ENCODE peak calls at places on chromosomes 13 and 19, in five cellular contexts. H is mucosa of descending colon, N is BE2C, M is GM13977, C is A549. V is an unnamed sample.

GRCh38 chr19:14028901-14029300 is 953 bp downstream of the RLN3 start:
- DNase-seq in H (no peak), N (no peak), M (no peak), C (no peak), V (peak)

GRCh38 chr19:30255783-30256509 is 116.2 kb upstream of the ZNF536 start:
- DNase-seq in H (no peak), N (peak), M (no peak), C (no peak), V (no peak)

GRCh38 chr13:65339236-65339635 is 1890.9 kb downstream of the PCDH9 start:
- DNase-seq in H (no peak), N (no peak), M (no peak), C (no peak), V (no peak)

GRCh38 chr13:75197803-75198202 is 284.2 kb downstream of the TBC1D4 start:
- DNase-seq in H (no peak), N (no peak), M (no peak), C (no peak), V (no peak)

GRCh38 chr13:107864543-107865460 is 350.5 kb downstream of the LIG4 start:
- DNase-seq in H (peak), N (no peak), M (peak), C (no peak), V (peak)

GRCh38 chr19:34134190-34135032 is 37.9 kb upstream of the LSM14A start:
- DNase-seq in H (peak), N (peak), M (peak), C (peak), V (peak)

GRCh38 chr13:82654851-82655517 is 1227.3 kb downstream of the SLITRK1 start:
- DNase-seq in H (peak), N (no peak), M (no peak), C (no peak), V (no peak)

GRCh38 chr19:3062165-3063105 is at the start of gene TLE5:
- DNase-seq in H (peak), N (peak), M (peak), C (no peak), V (peak)

GRCh38 chr19:13881692-13882418 is 4.9 kb downstream of the NANOS3 start:
- DNase-seq in H (peak), N (no peak), M (peak), C (no peak), V (peak)

GRCh38 chr19:10113964-10114650 is 2.6 kb downstream of the P2RY11 start:
- DNase-seq in H (no peak), N (peak), M (no peak), C (no peak), V (no peak)

GRCh38 chr19:49890349-49891311 is 6.1 kb downstream of the IL4I1 start:
- DNase-seq in H (peak), N (peak), M (peak), C (peak), V (peak)

GRCh38 chr13:42367836-42368235 is 95.9 kb downstream of the AKAP11 start:
- DNase-seq in H (no peak), N (no peak), M (no peak), C (no peak), V (no peak)

GRCh38 chr13:29883941-29884518 is 33.6 kb upstream of the UBL3 start:
- DNase-seq in H (no peak), N (no peak), M (no peak), C (no peak), V (no peak)

GRCh38 chr13:114148521-114148855 is 16.1 kb upstream of the RASA3 start:
- DNase-seq in H (peak), N (no peak), M (peak), C (no peak), V (peak)

GRCh38 chr19:36771275-36772231 is 1.1 kb downstream of the ZNF850 start:
- DNase-seq in H (peak), N (peak), M (peak), C (no peak), V (peak)

GRCh38 chr13:90806905-90807304 is 540.6 kb upstream of the MIR17HG start:
- DNase-seq in H (no peak), N (no peak), M (no peak), C (no peak), V (no peak)

GRCh38 chr19:3403489-3404323 is 37.3 kb downstream of the NFIC start:
- DNase-seq in H (peak), N (no peak), M (no peak), C (no peak), V (no peak)

GRCh38 chr19:12656899-12657571 is 9.5 kb downstream of the MAN2B1 start:
- DNase-seq in H (no peak), N (no peak), M (peak), C (no peak), V (no peak)

GRCh38 chr19:35154535-35155406 is at the start of gene FXYD5:
- DNase-seq in H (peak), N (no peak), M (peak), C (peak), V (peak)

GRCh38 chr13:33017410-33017929 is 1.2 kb downstream of the KL start:
- DNase-seq in H (peak), N (no peak), M (peak), C (peak), V (peak)

GRCh38 chr19:56113071-56113632 is 7.9 kb downstream of the ZNF787 start:
- DNase-seq in H (no peak), N (no peak), M (no peak), C (no peak), V (no peak)

GRCh38 chr13:103081435-103081834 is 15.2 kb upstream of the SLC10A2 start:
- DNase-seq in H (no peak), N (no peak), M (no peak), C (no peak), V (no peak)

GRCh38 chr13:34970961-34971360 is 28.9 kb downstream of the NBEA start:
- DNase-seq in H (no peak), N (no peak), M (no peak), C (no peak), V (no peak)

GRCh38 chr19:53870485-53870844 is 2.8 kb downstream of the MYADM start:
- DNase-seq in H (peak), N (no peak), M (peak), C (no peak), V (no peak)

GRCh38 chr19:45716314-45717130 is 14.2 kb downstream of the FBXO46 start:
- DNase-seq in H (peak), N (no peak), M (no peak), C (peak), V (no peak)

GRCh38 chr13:112064222-112064621 is 2.7 kb upstream of the SOX1 start:
- DNase-seq in H (no peak), N (no peak), M (no peak), C (no peak), V (no peak)

GRCh38 chr19:21610787-21611186 is 105.4 kb downstream of the ZNF429 start:
- DNase-seq in H (no peak), N (no peak), M (no peak), C (no peak), V (no peak)

GRCh38 chr19:44904426-44904994 is 1.1 kb upstream of the APOE start:
- DNase-seq in H (no peak), N (no peak), M (peak), C (no peak), V (no peak)

GRCh38 chr19:1222394-1222793 is 15.4 kb downstream of the CBARP start:
- DNase-seq in H (no peak), N (no peak), M (no peak), C (no peak), V (no peak)
- TF ChIP-seq CTCF in H (no peak), N (peak), M (no peak), C (no peak), V (no peak)

GRCh38 chr13:22447132-22447886 is 733.5 kb upstream of the SGCG start:
- DNase-seq in H (no peak), N (no peak), M (no peak), C (no peak), V (no peak)
- TF ChIP-seq CTCF in H (no peak), N (no peak), M (no peak), C (no peak), V (no peak)

GRCh38 chr19:58516964-58517833 is 2.4 kb downstream of the ZBTB45 start:
- DNase-seq in H (no peak), N (no peak), M (no peak), C (no peak), V (no peak)
- TF ChIP-seq CTCF in H (no peak), N (no peak), M (no peak), C (peak), V (no peak)

DNA sequence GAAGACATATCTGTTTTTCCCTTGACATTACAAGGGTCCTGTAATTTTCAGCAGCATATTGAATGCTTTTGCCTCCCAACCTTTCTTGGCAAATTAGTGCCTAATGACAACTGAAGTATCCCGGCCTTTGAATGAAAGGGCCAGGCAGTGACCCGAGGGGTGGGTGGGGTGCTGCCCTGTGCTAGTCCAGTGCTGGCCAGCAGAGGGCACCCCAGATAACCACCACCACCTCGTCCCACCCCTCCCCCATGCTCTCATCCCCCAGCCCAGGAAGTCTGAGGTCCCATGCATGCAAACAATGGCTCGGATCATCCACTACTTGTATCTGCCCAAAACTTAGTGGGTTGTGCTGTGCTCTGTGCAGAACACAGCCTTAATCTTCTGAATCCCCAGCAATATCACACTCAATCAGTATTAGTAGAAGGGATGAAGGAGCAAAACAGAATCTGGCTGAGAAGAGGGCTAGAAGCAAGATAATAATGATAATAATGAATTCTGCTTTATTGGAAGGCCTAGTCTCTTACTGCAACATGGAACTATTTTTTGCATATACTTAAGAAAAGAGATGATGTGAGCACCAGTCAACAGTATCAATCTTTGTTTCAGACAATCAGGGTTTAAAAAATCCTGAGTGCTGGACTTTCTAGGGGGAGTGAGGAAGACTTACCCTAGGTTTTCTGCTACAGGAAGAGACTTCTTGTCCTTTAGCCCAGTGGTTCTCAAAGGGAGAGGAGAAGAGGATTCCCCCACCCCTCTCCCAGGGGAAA is 3.8 kb downstream of the ATP12A start:
- DNase-seq in H (peak), N (peak), M (peak), C (peak), V (peak)
- TF ChIP-seq CTCF in H (peak), N (peak), M (peak), C (peak), V (peak)